ENCODE peak calls at places on chromosomes 16 and 17, in nine cellular contexts. P is A549, F is MM.1S, N is adrenal gland, X is stomach, U is NB4, Y is progenitor cell of endocrine pancreas, C is neural progenitor cell, V is AG09319. A is an unnamed sample.

GRCh38 chr17:8832711-8833352 is 33.7 kb upstream of the MFSD6L start:
- DNase-seq in P (no peak), F (no peak), N (no peak), X (no peak), U (peak), Y (no peak), C (peak), V (no peak), A (peak)

GRCh38 chr17:29760279-29760721 is 137.6 kb upstream of the CORO6 start:
- DNase-seq in P (peak), F (peak), N (no peak), X (no peak), U (peak), Y (no peak), C (peak), V (no peak), A (peak)

GRCh38 chr16:19366384-19366783 is 51.3 kb upstream of the TMC5 start:
- DNase-seq in P (no peak), F (no peak), N (no peak), X (no peak), U (no peak), Y (no peak), C (no peak), V (no peak), A (no peak)

GRCh38 chr16:12573730-12574383 is 229.8 kb downstream of the CPPED1 start:
- DNase-seq in P (peak), F (no peak), N (peak), X (peak), U (peak), Y (peak), C (peak), V (no peak), A (peak)

GRCh38 chr16:13110124-13110796 is 208.9 kb downstream of the SHISA9 start:
- DNase-seq in P (peak), F (no peak), N (no peak), X (no peak), U (no peak), Y (no peak), C (peak), V (no peak), A (no peak)

GRCh38 chr17:28427372-28427771 is 21.4 kb upstream of the SLC46A1 start:
- DNase-seq in P (no peak), F (no peak), N (no peak), X (no peak), U (no peak), Y (no peak), C (no peak), V (peak), A (no peak)

GRCh38 chr17:64765191-64765889 is 103.2 kb upstream of the SMURF2 start:
- DNase-seq in P (no peak), F (no peak), N (no peak), X (no peak), U (no peak), Y (no peak), C (no peak), V (no peak), A (no peak)

GRCh38 chr17:13001991-13002615 is 15.7 kb downstream of the ELAC2 start:
- DNase-seq in P (no peak), F (no peak), N (no peak), X (no peak), U (no peak), Y (no peak), C (no peak), V (no peak), A (no peak)

GRCh38 chr16:71746442-71747046 is 22.0 kb upstream of the PHLPP2 start:
- DNase-seq in P (peak), F (peak), N (no peak), X (no peak), U (peak), Y (no peak), C (peak), V (no peak), A (peak)

GRCh38 chr17:57931488-57932137 is 23.6 kb downstream of the CUEDC1 start:
- DNase-seq in P (no peak), F (no peak), N (no peak), X (no peak), U (no peak), Y (no peak), C (no peak), V (no peak), A (no peak)

GRCh38 chr17:39461911-39462641 is 790 bp downstream of the CDK12 start:
- DNase-seq in P (no peak), F (peak), N (peak), X (peak), U (peak), Y (no peak), C (no peak), V (no peak), A (peak)

GRCh38 chr17:59683283-59683682 is 23.9 kb downstream of the PTRH2 start:
- DNase-seq in P (no peak), F (no peak), N (no peak), X (no peak), U (no peak), Y (no peak), C (no peak), V (no peak), A (no peak)

GRCh38 chr17:11720816-11721215 is 122.5 kb downstream of the DNAH9 start:
- DNase-seq in P (no peak), F (no peak), N (no peak), X (no peak), U (no peak), Y (no peak), C (no peak), V (no peak), A (no peak)

GRCh38 chr16:82835487-82836160 is 208.9 kb downstream of the CDH13 start:
- DNase-seq in P (no peak), F (no peak), N (no peak), X (no peak), U (no peak), Y (no peak), C (no peak), V (no peak), A (no peak)

GRCh38 chr16:13333336-13333735 is 431.9 kb downstream of the SHISA9 start:
- DNase-seq in P (no peak), F (no peak), N (no peak), X (no peak), U (no peak), Y (no peak), C (no peak), V (no peak), A (no peak)

GRCh38 chr16:55713103-55713502 is 57.3 kb downstream of the SLC6A2 start:
- DNase-seq in P (no peak), F (peak), N (no peak), X (no peak), U (no peak), Y (no peak), C (no peak), V (no peak), A (no peak)

GRCh38 chr17:3865166-3865565 is 19.1 kb upstream of the NCBP3 start:
- DNase-seq in P (no peak), F (no peak), N (peak), X (no peak), U (no peak), Y (no peak), C (no peak), V (peak), A (no peak)

GRCh38 chr17:56029980-56030624 is 123.2 kb upstream of the ANKFN1 start:
- DNase-seq in P (no peak), F (no peak), N (no peak), X (no peak), U (no peak), Y (no peak), C (no peak), V (no peak), A (no peak)

GRCh38 chr17:8745586-8746500 is 1.2 kb upstream of the CCDC42 start:
- DNase-seq in P (peak), F (peak), N (peak), X (peak), U (peak), Y (peak), C (peak), V (peak), A (peak)

GRCh38 chr17:63476857-63477470 is at the start of gene ACE:
- DNase-seq in P (peak), F (peak), N (peak), X (peak), U (peak), Y (peak), C (peak), V (no peak), A (peak)

GRCh38 chr16:57500578-57501111 is 14.4 kb upstream of the DOK4 start:
- DNase-seq in P (no peak), F (no peak), N (no peak), X (no peak), U (peak), Y (no peak), C (no peak), V (no peak), A (no peak)

GRCh38 chr16:31472559-31473203 is 729 bp downstream of the TGFB1I1 start:
- DNase-seq in P (peak), F (no peak), N (peak), X (peak), U (peak), Y (no peak), C (peak), V (peak), A (peak)

GRCh38 chr16:57764341-57765159 is 29.0 kb downstream of the KATNB1 start:
- DNase-seq in P (peak), F (peak), N (peak), X (no peak), U (peak), Y (no peak), C (peak), V (peak), A (peak)

GRCh38 chr17:16187642-16188041 is 27.7 kb downstream of the NCOR1 start:
- DNase-seq in P (no peak), F (no peak), N (no peak), X (no peak), U (no peak), Y (no peak), C (no peak), V (no peak), A (no peak)

GRCh38 chr17:77160032-77160876 is 19.5 kb downstream of the SEC14L1 start:
- DNase-seq in P (no peak), F (no peak), N (no peak), X (no peak), U (no peak), Y (no peak), C (no peak), V (no peak), A (no peak)

GRCh38 chr17:67842648-67843047 is 17.3 kb downstream of the BPTF start:
- DNase-seq in P (no peak), F (no peak), N (no peak), X (no peak), U (no peak), Y (no peak), C (no peak), V (no peak), A (no peak)

GRCh38 chr17:61400786-61401279 is 1.2 kb downstream of the TBX2 start:
- DNase-seq in P (no peak), F (no peak), N (no peak), X (no peak), U (no peak), Y (no peak), C (peak), V (no peak), A (no peak)

GRCh38 chr17:79803421-79803996 is 6.6 kb upstream of the CBX8 start:
- DNase-seq in P (no peak), F (no peak), N (no peak), X (no peak), U (peak), Y (no peak), C (peak), V (no peak), A (no peak)

GRCh38 chr16:10664720-10665126 is 30.0 kb downstream of the TEKT5 start:
- DNase-seq in P (no peak), F (no peak), N (no peak), X (no peak), U (no peak), Y (no peak), C (no peak), V (no peak), A (no peak)

GRCh38 chr17:34117332-34117731 is 137.8 kb upstream of the CCL2 start:
- DNase-seq in P (no peak), F (no peak), N (no peak), X (no peak), U (no peak), Y (no peak), C (no peak), V (no peak), A (no peak)

GRCh38 chr17:35630530-35631148 is 43.5 kb downstream of the AP2B1 start:
- DNase-seq in P (no peak), F (no peak), N (no peak), X (no peak), U (no peak), Y (no peak), C (no peak), V (peak), A (no peak)

DNA sequence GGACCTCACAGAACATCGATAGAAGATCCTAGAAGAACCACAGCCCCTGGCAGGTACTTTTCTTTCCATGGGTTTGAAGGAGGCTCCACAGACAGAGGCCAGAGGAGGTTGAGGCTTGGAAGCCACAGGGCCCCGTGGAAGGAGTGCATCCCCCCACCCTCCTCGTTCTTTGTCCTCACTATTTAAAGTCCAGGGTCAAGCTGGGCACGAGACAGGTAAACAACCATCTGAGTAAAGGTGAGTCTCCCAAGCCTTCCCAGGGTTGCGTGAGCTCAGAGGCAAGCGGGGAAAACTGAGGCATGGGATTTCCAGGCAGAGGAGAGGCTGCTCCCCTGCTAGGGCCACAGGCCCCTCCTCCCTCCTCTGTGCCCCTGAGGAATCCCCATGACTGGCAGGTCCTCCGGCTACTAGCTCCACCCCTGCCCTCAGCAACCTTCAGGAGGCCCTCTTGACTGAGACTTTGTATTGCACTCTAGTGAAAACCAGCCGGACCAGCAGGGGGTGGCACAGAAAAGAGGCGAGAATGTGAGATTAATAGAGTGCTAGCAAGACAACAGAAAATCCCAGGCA is 927 bp upstream of the SULT1A2 start:
- DNase-seq in P (no peak), F (peak), N (no peak), X (no peak), U (peak), Y (no peak), C (peak), V (no peak), A (peak)
- TF ChIP-seq CTCF in P (no peak), F (peak), N (no peak), X (no peak), U (no peak), Y (peak), C (no peak), V (no peak), A (no peak)

GRCh38 chr16:52549011-52549692 is 2.2 kb upstream of the TOX3 start:
- DNase-seq in P (no peak), F (no peak), N (no peak), X (no peak), U (no peak), Y (no peak), C (peak), V (no peak), A (no peak)
- TF ChIP-seq CTCF in P (no peak), F (no peak), N (no peak), X (peak), U (no peak), Y (peak), C (peak), V (no peak), A (no peak)

GRCh38 chr17:48131216-48131824 is 23.8 kb downstream of the SNX11 start:
- DNase-seq in P (peak), F (peak), N (peak), X (peak), U (peak), Y (peak), C (peak), V (peak), A (peak)

GRCh38 chr17:48139948-48140347 is 32.4 kb downstream of the SNX11 start:
- DNase-seq in P (no peak), F (no peak), N (no peak), X (no peak), U (peak), Y (no peak), C (no peak), V (no peak), A (no peak)

GRCh38 chr17:48137658-48138057 is 30.1 kb downstream of the SNX11 start:
- DNase-seq in P (no peak), F (no peak), N (no peak), X (no peak), U (no peak), Y (no peak), C (no peak), V (no peak), A (no peak)

GRCh38 chr17:48132375-48132774 is 24.8 kb downstream of the SNX11 start:
- DNase-seq in P (no peak), F (no peak), N (no peak), X (no peak), U (no peak), Y (no peak), C (no peak), V (no peak), A (no peak)

GRCh38 chr17:48134912-48135480 is 27.4 kb downstream of the SNX11 start:
- DNase-seq in P (no peak), F (no peak), N (no peak), X (no peak), U (peak), Y (no peak), C (peak), V (no peak), A (no peak)
- TF ChIP-seq CTCF in P (no peak), F (peak), N (peak), X (no peak), U (peak), Y (peak), C (peak), V (no peak), A (no peak)

DNA sequence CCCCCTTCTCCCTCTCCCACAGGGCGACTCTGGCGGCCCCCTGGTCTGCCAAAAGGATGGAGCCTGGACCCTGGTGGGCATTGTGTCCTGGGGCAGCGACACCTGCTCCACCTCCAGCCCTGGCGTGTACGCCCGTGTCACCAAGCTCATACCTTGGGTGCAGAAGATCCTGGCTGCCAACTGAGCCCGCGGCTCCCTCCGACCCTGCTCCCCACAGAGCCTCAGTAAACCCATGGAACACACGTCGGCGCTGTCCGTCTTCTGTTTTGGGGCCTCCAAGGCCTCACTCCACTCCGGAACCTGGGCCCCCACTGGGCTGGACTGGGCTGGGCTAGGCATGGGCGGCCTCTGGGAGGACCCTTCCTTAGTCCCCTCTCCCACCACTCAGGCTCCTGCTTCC is 5.9 kb downstream of the CTRB1 start:
- DNase-seq in P (no peak), F (no peak), N (no peak), X (no peak), U (no peak), Y (no peak), C (no peak), V (no peak), A (no peak)
- TF ChIP-seq CTCF in P (no peak), F (no peak), N (no peak), X (no peak), U (no peak), Y (no peak), C (no peak), V (no peak), A (no peak)

DNA sequence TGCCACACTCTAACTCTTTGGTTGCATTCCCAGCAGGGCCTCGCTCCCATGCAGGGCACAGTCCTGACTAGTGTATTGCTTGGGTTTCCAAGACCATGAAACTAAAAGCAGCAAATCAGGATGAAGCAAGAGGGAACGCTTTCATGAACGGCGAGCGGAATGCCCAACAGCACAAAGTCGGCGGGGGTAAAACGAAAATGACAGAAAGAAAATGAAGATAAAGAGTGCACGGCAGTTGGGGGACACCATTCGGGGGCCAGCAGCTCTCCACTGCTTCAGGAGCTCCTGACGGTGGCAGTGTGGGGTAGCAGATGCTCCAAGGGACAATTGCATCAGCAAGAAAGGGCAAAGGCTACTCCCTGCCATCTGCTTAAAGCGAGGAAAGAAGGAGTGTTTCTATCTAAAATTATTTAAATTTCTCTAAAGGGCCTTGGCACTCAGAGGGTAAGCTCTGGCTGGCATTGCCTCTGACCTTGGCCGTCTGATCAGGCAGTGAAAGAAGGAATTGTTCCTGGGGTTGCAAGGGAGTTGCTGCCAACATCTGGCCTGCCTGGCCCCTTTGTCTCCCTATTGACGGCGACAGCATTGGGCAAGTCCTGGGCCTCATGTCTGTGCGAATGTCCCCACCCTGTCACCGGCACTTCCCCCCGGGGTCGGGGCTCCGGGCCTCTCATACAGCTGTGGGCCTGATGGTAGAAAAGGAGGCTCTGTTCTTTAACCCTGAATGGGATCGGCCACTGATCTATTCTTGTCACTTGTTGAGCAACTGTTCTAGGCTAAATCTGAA is 138.2 kb downstream of the CMIP start:
- DNase-seq in P (no peak), F (no peak), N (peak), X (no peak), U (peak), Y (no peak), C (peak), V (no peak), A (no peak)
- TF ChIP-seq CTCF in P (peak), F (no peak), N (peak), X (no peak), U (peak), Y (no peak), C (peak), V (no peak), A (no peak)

GRCh38 chr17:37701424-37702020 is 43.3 kb downstream of the HNF1B start:
- DNase-seq in P (peak), F (peak), N (peak), X (peak), U (peak), Y (no peak), C (peak), V (no peak), A (peak)
- TF ChIP-seq CTCF in P (peak), F (peak), N (peak), X (peak), U (peak), Y (peak), C (peak), V (peak), A (peak)

DNA sequence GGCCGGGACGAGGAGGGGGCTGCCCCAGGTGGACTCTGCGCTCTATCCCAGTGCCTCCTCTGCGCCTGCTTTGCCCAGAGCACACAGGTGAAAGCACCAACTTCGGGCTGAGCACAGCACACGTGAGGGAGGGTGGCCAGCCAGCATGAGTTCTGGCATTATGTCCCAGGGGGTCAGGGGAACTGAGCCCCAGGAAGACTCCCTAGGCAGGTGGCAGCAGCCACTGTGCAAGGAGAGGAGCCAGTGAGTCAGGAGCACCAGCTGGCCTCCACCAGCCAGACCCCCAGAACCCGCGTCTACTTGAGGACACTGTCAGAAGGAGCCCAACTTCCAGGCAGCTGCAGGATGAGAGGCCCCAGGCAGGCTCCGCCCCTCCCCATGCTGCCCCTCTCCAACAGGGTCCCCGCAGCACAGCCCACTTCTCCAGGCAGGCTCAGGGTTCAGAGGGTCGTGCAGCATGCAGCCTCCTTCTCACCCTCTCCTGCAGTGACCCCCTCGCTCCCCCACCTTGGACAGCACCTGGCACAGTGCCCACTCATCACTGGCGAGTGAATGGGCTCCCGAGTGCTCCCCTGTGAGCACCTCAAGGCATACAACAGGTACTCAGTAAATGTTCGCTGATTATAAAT is 44.2 kb upstream of the RASD1 start:
- DNase-seq in P (no peak), F (no peak), N (no peak), X (no peak), U (peak), Y (no peak), C (peak), V (no peak), A (no peak)
- TF ChIP-seq CTCF in P (no peak), F (no peak), N (no peak), X (no peak), U (no peak), Y (no peak), C (no peak), V (no peak), A (no peak)